ENCODE peak calls at places on chromosome 14, in four cellular contexts. Q, U, N and F are unnamed samples.
A peak's percentile ranks its signal among the peaks of the same experiment; 100 is the strongest.

GRCh38 chr14:47485421-47485820 is 190.0 kb downstream of the MDGA2 start:
- DNase-seq in Q (no peak), U (no peak), N (no peak), F (no peak)

GRCh38 chr14:69298131-69299071 is 38.4 kb downstream of the GALNT16 start:
- DNase-seq in Q (no peak), U (no peak), N (no peak), F (no peak)

GRCh38 chr14:36099619-36100018 is 76.9 kb downstream of the PTCSC3 start:
- DNase-seq in Q (no peak), U (no peak), N (no peak), F (no peak)

GRCh38 chr14:31209605-31210004 is 2.0 kb upstream of the HECTD1 start:
- DNase-seq in Q (no peak), U (no peak), N (no peak), F (no peak)

GRCh38 chr14:59394268-59394667 is 70.9 kb downstream of the GPR135 start:
- DNase-seq in Q (no peak), U (no peak), N (no peak), F (no peak)

GRCh38 chr14:46840971-46841729 is 189.6 kb upstream of the RPL10L start:
- DNase-seq in Q (peak; percentile 27), U (no peak), N (no peak), F (no peak)

GRCh38 chr14:71521238-71521637 is 411.0 kb upstream of the RGS6 start:
- DNase-seq in Q (no peak), U (no peak), N (no peak), F (no peak)

GRCh38 chr14:68715032-68715924 is 77.6 kb downstream of the ZFP36L1 start:
- DNase-seq in Q (no peak), U (no peak), N (no peak), F (no peak)

GRCh38 chr14:81471062-81471461 is 62.6 kb downstream of the SEL1L start:
- DNase-seq in Q (no peak), U (no peak), N (no peak), F (no peak)

GRCh38 chr14:32085845-32086383 is 8.8 kb downstream of the ARHGAP5 start:
- DNase-seq in Q (no peak), U (no peak), N (no peak), F (no peak)

GRCh38 chr14:65810326-65810725 is 397.8 kb downstream of the FUT8 start:
- DNase-seq in Q (no peak), U (no peak), N (no peak), F (no peak)

GRCh38 chr14:64763089-64763782 is 59.0 kb downstream of the PLEKHG3 start:
- DNase-seq in Q (no peak), U (no peak), N (no peak), F (no peak)

GRCh38 chr14:68947802-68948201 is 31.3 kb downstream of the ACTN1 start:
- DNase-seq in Q (no peak), U (no peak), N (no peak), F (no peak)

GRCh38 chr14:74567646-74568379 is 44.2 kb downstream of the LTBP2 start:
- DNase-seq in Q (no peak), U (no peak), N (no peak), F (no peak)